ENCODE peak calls at places on chromosomes 6 and 20, in eight cellular contexts. Z is psoas muscle; A is left ventricle myocardium inferior; X is right cardiac atrium; F is H1; E is effector memory CD4-positive, alpha-beta T cell; D is cardiac muscle cell; G is gastrocnemius medialis. N is an unnamed sample. For H3K4me1, the result is how much of the 10 kb centered on the place peaks cover.

GRCh38 chr20:34301587-34302311 is 1.4 kb downstream of the AHCY start:
- DNase-seq in Z (no peak), A (no peak), X (no peak), F (no peak), E (no peak), D (no peak), G (no peak), N (no peak)

GRCh38 chr6:158185729-158186456 is 17.7 kb downstream of the GTF2H5 start:
- DNase-seq in Z (no peak), A (no peak), X (no peak), F (no peak), E (no peak), D (peak), G (no peak), N (no peak)

GRCh38 chr6:37994238-37994637 is 174.7 kb downstream of the ZFAND3 start:
- DNase-seq in Z (no peak), A (no peak), X (no peak), F (no peak), E (no peak), D (peak), G (no peak), N (no peak)

GRCh38 chr6:134447883-134448387 is 130.0 kb upstream of the SGK1 start:
- DNase-seq in Z (no peak), A (no peak), X (no peak), F (no peak), E (no peak), D (peak), G (no peak), N (no peak)

GRCh38 chr6:151576658-151577057 is 82.8 kb downstream of the CCDC170 start:
- DNase-seq in Z (no peak), A (no peak), X (peak), F (no peak), E (no peak), D (no peak), G (no peak), N (no peak)

GRCh38 chr20:61577065-61577464 is 325.0 kb downstream of the CDH4 start:
- DNase-seq in Z (no peak), A (no peak), X (no peak), F (no peak), E (no peak), D (no peak), G (no peak), N (no peak)

GRCh38 chr6:158894192-158894591 is 75.0 kb upstream of the EZR start:
- DNase-seq in Z (no peak), A (no peak), X (no peak), F (no peak), E (no peak), D (peak), G (no peak), N (no peak)

GRCh38 chr6:99348823-99349619 is 453 bp downstream of the FAXC start:
- DNase-seq in Z (no peak), A (no peak), X (no peak), F (peak), E (no peak), D (peak), G (no peak), N (no peak)

GRCh38 chr6:108689279-108690161 is 128.8 kb downstream of the FOXO3 start:
- DNase-seq in Z (peak), A (peak), X (peak), F (no peak), E (no peak), D (peak), G (peak), N (peak)

GRCh38 chr6:90521955-90522354 is 64.9 kb downstream of the MAP3K7 start:
- DNase-seq in Z (no peak), A (no peak), X (no peak), F (no peak), E (no peak), D (no peak), G (no peak), N (no peak)
- H3K4me1 ChIP-seq in Z (under half), A (under half), X (under half), F (under half), E (under half), D (under half), G (under half), N (under half)

DNA sequence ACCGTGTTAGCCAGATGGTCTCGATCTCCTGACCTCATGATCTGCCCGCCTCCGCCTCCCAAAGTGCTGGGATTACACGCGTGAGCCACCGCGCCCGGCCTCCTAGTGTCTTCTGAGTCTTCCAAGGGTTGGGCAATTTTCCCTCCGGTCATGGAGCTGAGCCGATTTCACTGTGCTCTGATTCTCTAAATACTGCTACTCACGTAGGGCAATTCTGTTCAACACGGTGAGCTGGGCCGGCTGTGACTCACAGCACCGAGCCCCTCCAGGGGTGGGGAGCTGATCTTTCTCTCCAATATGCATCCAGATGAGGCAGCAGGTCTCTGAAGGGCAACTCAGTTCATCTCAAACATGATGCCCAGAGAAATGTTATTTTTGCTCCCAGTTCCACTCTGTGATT is 71.6 kb upstream of the CD93 start:
- DNase-seq in Z (no peak), A (no peak), X (peak), F (peak), E (no peak), D (no peak), G (no peak), N (no peak)
- H3K4me1 ChIP-seq in Z (half or more), A (half or more), X (under half), F (under half), E (under half), D (under half), G (half or more), N (half or more)

GRCh38 chr20:32203556-32204484 is 3.7 kb downstream of the PLAGL2 start:
- DNase-seq in Z (no peak), A (no peak), X (no peak), F (no peak), E (no peak), D (peak), G (peak), N (no peak)

GRCh38 chr20:32205502-32206382 is 1.8 kb downstream of the PLAGL2 start:
- DNase-seq in Z (no peak), A (no peak), X (no peak), F (no peak), E (no peak), D (peak), G (no peak), N (no peak)

GRCh38 chr20:32206383-32207210 is 946 bp downstream of the PLAGL2 start:
- DNase-seq in Z (no peak), A (no peak), X (no peak), F (no peak), E (no peak), D (no peak), G (no peak), N (no peak)

GRCh38 chr20:32207211-32207625 is 325 bp downstream of the PLAGL2 start:
- DNase-seq in Z (no peak), A (no peak), X (peak), F (no peak), E (no peak), D (no peak), G (no peak), N (no peak)

DNA sequence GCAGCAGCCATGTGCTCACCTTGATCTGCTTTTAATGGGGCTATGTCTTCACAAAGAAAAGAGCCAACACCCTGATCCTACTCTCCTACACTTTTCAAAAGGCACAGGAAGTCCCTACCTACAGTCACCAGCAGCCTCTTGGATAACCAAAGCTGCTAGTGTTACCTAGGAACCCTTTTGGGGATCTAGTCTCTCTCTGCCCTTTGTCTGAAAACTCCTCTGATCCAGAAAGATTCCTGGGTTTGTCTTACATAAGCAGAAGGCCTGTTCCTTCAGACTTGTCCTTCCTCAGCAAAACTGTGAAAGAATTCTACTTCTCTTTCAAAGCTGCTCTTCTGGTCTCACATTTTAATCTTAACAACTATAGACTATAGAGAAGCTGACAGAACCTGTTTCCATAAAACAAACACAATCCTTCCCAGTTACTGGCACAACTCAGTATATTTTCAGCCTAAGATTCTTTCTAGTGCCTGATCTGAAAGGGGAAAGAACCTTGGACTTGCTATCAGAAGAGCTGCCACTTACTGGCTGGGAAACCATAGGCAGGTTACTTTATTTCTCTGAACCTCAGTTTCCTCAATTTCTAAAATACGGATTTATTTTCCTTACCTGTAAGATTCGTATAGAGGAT is 2.9 kb downstream of the PLAGL2 start:
- DNase-seq in Z (no peak), A (no peak), X (no peak), F (no peak), E (no peak), D (no peak), G (no peak), N (no peak)
- H3K4me1 ChIP-seq in Z (half or more), A (half or more), X (under half), F (under half), E (under half), D (under half), G (half or more), N (half or more)

GRCh38 chr6:33280539-33280938 is 3.6 kb downstream of the B3GALT4 start:
- DNase-seq in Z (no peak), A (no peak), X (no peak), F (no peak), E (no peak), D (no peak), G (no peak), N (no peak)

GRCh38 chr6:33278392-33278741 is 1.4 kb downstream of the B3GALT4 start:
- DNase-seq in Z (no peak), A (no peak), X (no peak), F (no peak), E (no peak), D (no peak), G (no peak), N (no peak)

GRCh38 chr6:33278810-33279209 is 1.9 kb downstream of the B3GALT4 start:
- DNase-seq in Z (no peak), A (no peak), X (no peak), F (no peak), E (no peak), D (no peak), G (no peak), N (no peak)

GRCh38 chr6:33279257-33279695 is 2.4 kb downstream of the B3GALT4 start:
- DNase-seq in Z (peak), A (no peak), X (no peak), F (no peak), E (no peak), D (no peak), G (no peak), N (no peak)

DNA sequence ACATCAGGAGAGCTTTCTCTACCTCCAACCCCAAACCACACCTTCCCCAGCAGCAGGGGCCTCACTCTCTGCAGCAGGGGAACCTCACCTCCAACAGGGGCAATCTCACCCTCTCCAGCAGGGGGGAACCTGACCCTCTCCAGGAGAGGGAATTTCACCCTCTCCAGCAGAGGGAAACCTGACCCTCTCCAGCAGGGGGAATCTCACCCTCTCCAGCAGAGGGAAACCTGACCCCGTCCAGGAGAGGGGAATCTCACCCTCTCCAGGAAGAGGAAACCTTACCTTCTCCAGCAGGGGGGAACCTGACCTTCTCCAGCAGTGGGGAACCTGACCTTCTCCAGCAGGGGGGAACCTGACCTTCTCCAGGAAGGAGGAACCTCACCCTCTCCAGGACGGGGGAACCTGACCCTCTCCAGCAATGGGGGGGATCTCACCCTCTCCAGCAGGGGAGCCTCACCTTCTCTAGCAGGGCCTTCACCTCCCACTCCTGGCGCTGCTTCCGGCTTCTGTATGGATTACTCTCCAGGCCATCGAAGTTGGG is 3.1 kb downstream of the B3GALT4 start:
- DNase-seq in Z (no peak), A (no peak), X (no peak), F (no peak), E (no peak), D (peak), G (no peak), N (no peak)
- H3K4me1 ChIP-seq in Z (under half), A (under half), X (under half), F (under half), E (under half), D (under half), G (under half), N (under half)

DNA sequence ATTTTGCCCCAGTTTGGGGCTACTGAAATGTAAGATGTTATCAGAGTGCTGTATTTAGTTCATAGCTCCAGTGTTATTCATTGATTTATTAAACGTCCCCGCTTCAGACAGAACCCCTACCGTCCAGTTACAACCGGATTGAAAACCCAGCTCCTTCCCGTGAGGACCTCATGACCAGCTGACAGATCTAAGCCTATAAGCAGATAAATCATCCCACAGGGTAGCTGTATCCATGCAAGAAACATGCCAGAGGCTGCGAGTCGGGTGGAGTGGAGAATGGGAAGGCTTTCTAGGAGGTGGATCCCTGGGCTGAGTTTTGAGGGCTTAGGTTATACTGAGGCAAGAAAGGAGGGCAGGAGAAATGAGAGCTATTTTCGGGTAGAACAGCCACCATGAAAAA is 260.0 kb downstream of the ARID1B start:
- DNase-seq in Z (no peak), A (no peak), X (no peak), F (no peak), E (no peak), D (no peak), G (no peak), N (no peak)
- H3K4me1 ChIP-seq in Z (under half), A (half or more), X (under half), F (under half), E (under half), D (under half), G (under half), N (under half)

GRCh38 chr6:10589429-10589727 is 68.2 kb downstream of the GCNT2 start:
- DNase-seq in Z (no peak), A (no peak), X (no peak), F (no peak), E (no peak), D (no peak), G (no peak), N (no peak)
- H3K4me1 ChIP-seq in Z (under half), A (under half), X (under half), F (half or more), E (under half), D (under half), G (under half), N (under half)